ENCODE peak calls at places on chromosome 3, in four cellular contexts. One of them, this sample, is unnamed. For H3F3A and H3K4me1, the result is how much of the 10 kb centered on the place peaks cover.

GRCh38 chr3:184129012-184129411 is 6.1 kb upstream of the EIF2B5 start:
- DNase-seq in GM23248: peak
- DNase-seq in MM.1S: peak
- DNase-seq in PC-3: peak
- DNase-seq in this sample: peak

GRCh38 chr3:58544546-58544945 is 7.6 kb upstream of the ACOX2 start:
- DNase-seq in PC-3: no peak
- DNase-seq in MM.1S: no peak
- DNase-seq in GM23248: no peak
- DNase-seq in this sample: no peak

GRCh38 chr3:96803860-96804259 is 10.5 kb upstream of the EPHA6 start:
- DNase-seq in GM23248: no peak
- DNase-seq in PC-3: no peak
- DNase-seq in MM.1S: no peak
- DNase-seq in this sample: no peak

GRCh38 chr3:169897284-169897683 is 14.1 kb upstream of the SAMD7 start:
- DNase-seq in PC-3: no peak
- DNase-seq in MM.1S: no peak
- DNase-seq in GM23248: no peak
- DNase-seq in this sample: no peak

GRCh38 chr3:44962606-44963393 is 13.2 kb downstream of the ZDHHC3 start:
- DNase-seq in MM.1S: no peak
- DNase-seq in PC-3: peak
- DNase-seq in GM23248: peak
- DNase-seq in this sample: peak

GRCh38 chr3:135556184-135556583 is 409.3 kb upstream of the PPP2R3A start:
- DNase-seq in PC-3: no peak
- DNase-seq in GM23248: peak
- DNase-seq in MM.1S: no peak
- DNase-seq in this sample: no peak

GRCh38 chr3:18715208-18715607 is 290.1 kb upstream of the SATB1 start:
- DNase-seq in MM.1S: no peak
- DNase-seq in PC-3: no peak
- DNase-seq in GM23248: no peak
- DNase-seq in this sample: no peak

GRCh38 chr3:102532901-102533300 is 98.1 kb downstream of the ZPLD1 start:
- DNase-seq in MM.1S: peak
- DNase-seq in GM23248: peak
- DNase-seq in PC-3: no peak
- DNase-seq in this sample: no peak

GRCh38 chr3:67094769-67095168 is 96.7 kb downstream of the KBTBD8 start:
- DNase-seq in GM23248: peak
- DNase-seq in PC-3: no peak
- DNase-seq in MM.1S: no peak
- DNase-seq in this sample: no peak

GRCh38 chr3:94234177-94234788 is 171.4 kb downstream of the NSUN3 start:
- DNase-seq in PC-3: peak
- DNase-seq in MM.1S: peak
- DNase-seq in GM23248: peak
- DNase-seq in this sample: no peak

GRCh38 chr3:71303627-71304260 is 279.8 kb downstream of the FOXP1 start:
- DNase-seq in PC-3: no peak
- DNase-seq in GM23248: no peak
- DNase-seq in MM.1S: no peak
- DNase-seq in this sample: no peak

GRCh38 chr3:57179580-57180410 is 14.6 kb upstream of the IL17RD start:
- DNase-seq in GM23248: peak
- DNase-seq in MM.1S: peak
- DNase-seq in PC-3: peak
- DNase-seq in this sample: no peak

GRCh38 chr3:66520716-66521115 is 19.9 kb upstream of the LRIG1 start:
- DNase-seq in MM.1S: no peak
- DNase-seq in GM23248: peak
- DNase-seq in PC-3: no peak
- DNase-seq in this sample: no peak

GRCh38 chr3:156728267-156728985 is 54.0 kb downstream of the TIPARP start:
- DNase-seq in MM.1S: no peak
- DNase-seq in PC-3: peak
- DNase-seq in GM23248: peak
- DNase-seq in this sample: peak

GRCh38 chr3:12227833-12228232 is 61.0 kb upstream of the PPARG start:
- DNase-seq in GM23248: peak
- DNase-seq in MM.1S: no peak
- DNase-seq in PC-3: peak
- DNase-seq in this sample: no peak

GRCh38 chr3:141796436-141797166 is 33.4 kb downstream of the GRK7 start:
- DNase-seq in MM.1S: peak
- DNase-seq in PC-3: no peak
- DNase-seq in GM23248: peak
- DNase-seq in this sample: no peak

GRCh38 chr3:87350367-87351199 is 74.2 kb upstream of the POU1F1 start:
- DNase-seq in PC-3: peak
- DNase-seq in GM23248: peak
- DNase-seq in MM.1S: peak
- DNase-seq in this sample: peak

GRCh38 chr3:183766745-183767606 is 58.4 kb downstream of the MAP6D1 start:
- DNase-seq in PC-3: peak
- DNase-seq in GM23248: peak
- DNase-seq in MM.1S: peak
- DNase-seq in this sample: peak

GRCh38 chr3:10026084-10026890 is at the start of gene FANCD2:
- DNase-seq in MM.1S: peak
- DNase-seq in PC-3: peak
- DNase-seq in GM23248: peak
- DNase-seq in this sample: peak

GRCh38 chr3:29635888-29636287 is 355.0 kb downstream of the RBMS3 start:
- DNase-seq in PC-3: peak
- DNase-seq in GM23248: no peak
- DNase-seq in MM.1S: no peak
- DNase-seq in this sample: no peak

GRCh38 chr3:124260206-124260915 is 268.4 kb upstream of the ROPN1 start:
- DNase-seq in MM.1S: no peak
- DNase-seq in PC-3: peak
- DNase-seq in GM23248: peak
- DNase-seq in this sample: no peak

GRCh38 chr3:129230311-129231019 is 18.9 kb upstream of the COPG1 start:
- DNase-seq in MM.1S: no peak
- DNase-seq in PC-3: peak
- DNase-seq in GM23248: peak
- DNase-seq in this sample: peak

GRCh38 chr3:176079785-176080184 is 1117.5 kb downstream of the TBL1XR1 start:
- DNase-seq in MM.1S: no peak
- DNase-seq in PC-3: no peak
- DNase-seq in GM23248: no peak
- DNase-seq in this sample: no peak

GRCh38 chr3:13346481-13347389 is 73.4 kb downstream of the NUP210 start:
- DNase-seq in PC-3: no peak
- DNase-seq in MM.1S: no peak
- DNase-seq in GM23248: no peak
- DNase-seq in this sample: no peak

GRCh38 chr3:78754066-78754743 is 1013.6 kb downstream of the ROBO1 start:
- DNase-seq in MM.1S: no peak
- DNase-seq in PC-3: peak
- DNase-seq in GM23248: peak
- DNase-seq in this sample: peak
- TF ChIP-seq EZH2 in MM.1S: no peak
- TF ChIP-seq EZH2 in PC-3: no peak
- TF ChIP-seq EZH2 in GM23248: no peak
- TF ChIP-seq EZH2 in this sample: no peak

DNA sequence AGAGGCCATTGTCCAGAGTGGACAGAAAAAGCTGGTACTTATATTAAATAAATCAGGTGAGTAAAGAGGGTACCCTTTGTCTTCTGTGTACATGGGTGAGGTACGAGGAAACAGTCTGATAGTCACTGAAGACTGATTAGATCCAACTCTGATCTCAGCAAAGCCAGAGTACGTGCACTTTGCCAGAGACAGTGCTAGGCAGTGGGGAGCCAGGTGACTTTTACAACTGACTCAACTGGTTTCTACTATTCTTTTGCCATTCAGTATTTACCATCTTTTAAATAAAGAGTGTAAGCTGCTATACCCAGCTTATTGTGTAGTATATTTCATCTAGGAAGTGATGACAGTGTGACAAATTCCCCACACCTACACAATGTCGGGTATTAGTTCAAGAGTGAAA is 3.3 kb downstream of the GNL3 start:
- DNase-seq in PC-3: no peak
- DNase-seq in MM.1S: no peak
- DNase-seq in GM23248: no peak
- DNase-seq in this sample: no peak
- H3F3A ChIP-seq in PC-3: under half
- H3F3A ChIP-seq in MM.1S: half or more
- H3F3A ChIP-seq in GM23248: half or more
- H3F3A ChIP-seq in this sample: half or more

GRCh38 chr3:53171109-53171453 is 10.1 kb downstream of the PRKCD start:
- DNase-seq in PC-3: no peak
- DNase-seq in MM.1S: no peak
- DNase-seq in GM23248: no peak
- DNase-seq in this sample: no peak

GRCh38 chr3:53170325-53171108 is 9.5 kb downstream of the PRKCD start:
- DNase-seq in MM.1S: peak
- DNase-seq in PC-3: no peak
- DNase-seq in GM23248: no peak
- DNase-seq in this sample: no peak

GRCh38 chr3:53169045-53169831 is 8.2 kb downstream of the PRKCD start:
- DNase-seq in MM.1S: no peak
- DNase-seq in GM23248: no peak
- DNase-seq in PC-3: no peak
- DNase-seq in this sample: no peak

GRCh38 chr3:53168175-53168923 is 7.3 kb downstream of the PRKCD start:
- DNase-seq in GM23248: no peak
- DNase-seq in MM.1S: no peak
- DNase-seq in PC-3: no peak
- DNase-seq in this sample: no peak

DNA sequence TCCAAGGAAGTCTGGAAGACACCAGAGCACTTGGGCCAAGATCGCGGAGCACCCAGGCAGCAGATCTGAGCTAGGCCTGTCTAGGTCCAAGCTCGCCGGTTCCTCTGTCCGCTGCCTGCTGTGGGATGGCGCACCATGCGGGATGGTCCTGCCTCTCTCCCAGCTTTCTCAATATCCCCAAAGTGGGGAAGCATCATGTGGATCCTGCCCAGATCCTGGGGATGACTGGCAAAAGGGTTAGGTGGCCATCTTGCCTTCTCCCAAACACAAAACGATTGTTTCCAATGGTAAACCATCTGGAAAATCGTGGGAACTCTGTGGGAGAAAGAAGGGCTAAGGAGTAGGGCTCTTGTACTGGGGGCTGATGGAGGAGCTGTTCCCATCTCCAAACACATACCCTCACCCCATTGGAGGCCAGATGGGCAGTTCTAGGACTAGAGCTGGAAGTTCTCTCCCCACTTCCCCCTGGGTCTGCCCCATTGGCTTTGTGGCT is 8.9 kb downstream of the PRKCD start:
- DNase-seq in MM.1S: no peak
- DNase-seq in GM23248: no peak
- DNase-seq in PC-3: no peak
- DNase-seq in this sample: no peak
- H3K4me1 ChIP-seq in MM.1S: half or more
- H3K4me1 ChIP-seq in GM23248: under half
- H3K4me1 ChIP-seq in PC-3: under half
- H3K4me1 ChIP-seq in this sample: under half

GRCh38 chr3:138960417-138960852 is 13.4 kb downstream of the FOXL2NB start:
- DNase-seq in PC-3: no peak
- DNase-seq in GM23248: no peak
- DNase-seq in MM.1S: no peak
- DNase-seq in this sample: no peak
- TF ChIP-seq EZH2 in PC-3: no peak
- TF ChIP-seq EZH2 in GM23248: no peak
- TF ChIP-seq EZH2 in MM.1S: no peak
- TF ChIP-seq EZH2 in this sample: no peak

GRCh38 chr3:128203171-128203570 is 49.9 kb downstream of the EEFSEC start:
- DNase-seq in PC-3: no peak
- DNase-seq in MM.1S: no peak
- DNase-seq in GM23248: no peak
- DNase-seq in this sample: no peak
- H3F3A ChIP-seq in PC-3: under half
- H3F3A ChIP-seq in MM.1S: under half
- H3F3A ChIP-seq in GM23248: under half
- H3F3A ChIP-seq in this sample: under half

DNA sequence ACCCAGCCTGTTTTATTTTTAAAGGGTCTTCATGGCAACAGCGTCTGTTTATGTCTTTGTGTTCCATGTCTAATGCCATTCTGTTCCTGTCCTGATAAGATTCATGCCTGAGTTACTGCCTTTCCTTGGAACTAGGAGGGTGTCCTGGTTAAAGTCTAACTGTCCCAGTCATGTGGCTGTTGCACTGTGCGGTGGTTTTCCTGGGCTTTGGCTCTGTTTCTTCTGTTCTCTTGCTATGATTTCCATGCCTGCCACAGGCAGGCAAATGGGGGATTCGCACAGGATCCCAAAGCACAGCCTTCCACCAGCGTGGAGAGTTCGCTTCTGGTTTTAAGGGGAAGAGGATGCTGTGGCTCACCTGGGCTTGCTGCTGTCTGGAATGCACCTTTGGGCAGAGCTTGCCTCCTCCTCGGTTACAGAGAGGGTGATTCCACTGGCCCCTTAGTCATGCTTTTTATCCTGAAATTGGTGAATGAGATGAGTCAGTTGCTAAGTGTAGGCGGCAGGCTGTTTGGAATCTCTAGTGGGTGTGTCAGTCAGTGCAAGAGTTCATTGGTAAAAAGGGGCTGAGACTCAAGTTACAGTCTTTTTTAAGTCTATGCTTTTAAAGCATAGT is 86.8 kb downstream of the CCK start:
- DNase-seq in PC-3: peak
- DNase-seq in MM.1S: no peak
- DNase-seq in GM23248: peak
- DNase-seq in this sample: peak
- H3K4me1 ChIP-seq in PC-3: half or more
- H3K4me1 ChIP-seq in MM.1S: under half
- H3K4me1 ChIP-seq in GM23248: under half
- H3K4me1 ChIP-seq in this sample: under half

GRCh38 chr3:50339485-50340196 is 995 bp downstream of the RASSF1 start:
- DNase-seq in GM23248: peak
- DNase-seq in PC-3: no peak
- DNase-seq in MM.1S: no peak
- DNase-seq in this sample: no peak

GRCh38 chr3:50341537-50341936 is 901 bp upstream of the RASSF1 start:
- DNase-seq in PC-3: no peak
- DNase-seq in MM.1S: no peak
- DNase-seq in GM23248: no peak
- DNase-seq in this sample: no peak

GRCh38 chr3:50338989-50339388 is 1.6 kb downstream of the RASSF1 start:
- DNase-seq in PC-3: no peak
- DNase-seq in GM23248: peak
- DNase-seq in MM.1S: no peak
- DNase-seq in this sample: no peak

GRCh38 chr3:50341996-50342732 is 1.5 kb upstream of the RASSF1 start:
- DNase-seq in MM.1S: no peak
- DNase-seq in GM23248: no peak
- DNase-seq in PC-3: no peak
- DNase-seq in this sample: no peak

GRCh38 chr3:50340404-50341329 is at the start of gene RASSF1:
- DNase-seq in MM.1S: no peak
- DNase-seq in GM23248: peak
- DNase-seq in PC-3: no peak
- DNase-seq in this sample: peak
- TF ChIP-seq EZH2 in MM.1S: no peak
- TF ChIP-seq EZH2 in GM23248: no peak
- TF ChIP-seq EZH2 in PC-3: no peak
- TF ChIP-seq EZH2 in this sample: no peak

GRCh38 chr3:147390589-147391569 is 15.5 kb downstream of the ZIC4 start:
- DNase-seq in GM23248: no peak
- DNase-seq in PC-3: no peak
- DNase-seq in MM.1S: no peak
- DNase-seq in this sample: no peak
- H3F3A ChIP-seq in GM23248: under half
- H3F3A ChIP-seq in PC-3: under half
- H3F3A ChIP-seq in MM.1S: under half
- H3F3A ChIP-seq in this sample: under half

This sample was measured in PC-9.